ENCODE peak calls at places on chromosomes 4 and X, in six cellular contexts. L, R, Z, I, D and V are unnamed samples.

GRCh38 chr4:26360864-26361263 is 40.0 kb downstream of the RBPJ start:
- DNase-seq in L (no peak), D (no peak), Z (no peak), R (no peak), I (no peak), V (no peak)

GRCh38 chr4:74258949-74259348 is 49.3 kb upstream of the EPGN start:
- DNase-seq in I (no peak), R (no peak), L (no peak), Z (peak; percentile 8), D (no peak), V (no peak)

GRCh38 chr4:129362685-129363274 is 266.8 kb downstream of the C4orf33 start:
- DNase-seq in Z (peak; percentile 52), D (peak; percentile 50), L (no peak), R (peak; percentile 13), I (peak; percentile 20), V (peak; percentile 17)

GRCh38 chr4:125781656-125782055 is 466.9 kb downstream of the FAT4 start:
- DNase-seq in L (no peak), D (no peak), R (no peak), Z (no peak), I (no peak), V (no peak)

GRCh38 chr4:47642985-47643745 is 158.1 kb downstream of the ATP10D start:
- DNase-seq in D (no peak), I (no peak), R (no peak), Z (no peak), L (no peak), V (no peak)

GRCh38 chr4:165094873-165095272 is 17.8 kb downstream of the TMEM192 start:
- DNase-seq in Z (no peak), I (no peak), D (no peak), L (no peak), R (no peak), V (no peak)

GRCh38 chrX:109847257-109848187 is 114.5 kb upstream of the ACSL4 start:
- DNase-seq in Z (no peak), R (no peak), L (no peak), I (no peak), D (peak; percentile 42), V (no peak)

GRCh38 chr4:186021461-186022167 is 47.3 kb upstream of the TLR3 start:
- DNase-seq in L (no peak), I (no peak), R (no peak), Z (peak; percentile 17), D (peak; percentile 30), V (no peak)

GRCh38 chrX:136030357-136031225 is 45.4 kb downstream of the SLC9A6 start:
- DNase-seq in D (no peak), L (no peak), Z (no peak), I (no peak), R (no peak), V (no peak)

GRCh38 chr4:106291678-106292077 is 24.3 kb downstream of the TBCK start:
- DNase-seq in I (no peak), R (no peak), Z (no peak), D (no peak), L (no peak), V (no peak)

GRCh38 chr4:126740687-126741086 is 892.1 kb upstream of the INTU start:
- DNase-seq in I (no peak), R (no peak), L (no peak), D (no peak), Z (peak; percentile 60), V (no peak)

GRCh38 chrX:9372866-9373265 is 92.0 kb upstream of the TBL1X start:
- DNase-seq in L (no peak), Z (no peak), I (no peak), D (no peak), R (no peak), V (no peak)

GRCh38 chr4:74838746-74839370 is 44.5 kb upstream of the BTC start:
- DNase-seq in I (no peak), R (no peak), D (no peak), Z (no peak), L (no peak), V (no peak)

GRCh38 chr4:108010167-108010566 is 20.5 kb downstream of the HADH start:
- DNase-seq in L (no peak), I (no peak), R (no peak), D (no peak), Z (no peak), V (no peak)

GRCh38 chr4:100280807-100281206 is 90.5 kb upstream of the DDIT4L start:
- DNase-seq in D (no peak), I (no peak), R (no peak), Z (no peak), L (no peak), V (no peak)

GRCh38 chr4:23937173-23937572 is 47.3 kb upstream of the PPARGC1A start:
- DNase-seq in L (no peak), Z (no peak), I (no peak), D (no peak), R (no peak), V (no peak)

GRCh38 chr4:53122280-53123116 is 243.4 kb downstream of the SCFD2 start:
- DNase-seq in I (no peak), L (no peak), D (peak; percentile 59), Z (no peak), R (no peak), V (no peak)

GRCh38 chr4:8200302-8200975 is 1.3 kb downstream of the SH3TC1 start:
- DNase-seq in I (no peak), R (no peak), L (no peak), Z (peak; percentile 51), D (no peak), V (no peak)

GRCh38 chr4:20483416-20483815 is 216.8 kb upstream of the PACRGL start:
- DNase-seq in D (no peak), R (no peak), L (no peak), Z (no peak), I (no peak), V (no peak)

GRCh38 chr4:81180916-81181315 is 34.1 kb downstream of the PRKG2 start:
- DNase-seq in R (no peak), Z (no peak), L (no peak), I (no peak), D (no peak), V (no peak)

GRCh38 chr4:19034089-19034488 is 1012.5 kb upstream of the LCORL start:
- DNase-seq in D (no peak), I (no peak), Z (no peak), R (no peak), L (no peak), V (no peak)

DNA sequence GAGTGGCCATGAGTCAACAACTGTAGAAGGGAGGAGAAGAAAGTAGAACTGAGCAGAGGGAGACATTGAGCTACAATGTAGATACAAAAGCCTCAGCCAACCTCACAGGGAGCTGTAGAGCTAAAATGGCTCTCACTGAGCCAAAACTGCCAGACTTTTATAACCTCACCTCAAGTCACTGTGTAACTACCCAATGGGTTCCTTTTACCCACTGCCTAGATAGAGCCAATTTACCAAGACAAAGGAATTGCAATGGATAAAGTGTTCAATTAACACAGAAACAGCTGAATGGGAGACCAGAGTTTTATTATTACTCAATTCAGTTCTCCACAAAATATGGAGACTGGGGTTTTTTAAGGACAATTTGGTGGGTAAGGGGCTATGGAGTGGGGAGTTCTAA is 938.9 kb upstream of the GRIA3 start:
- DNase-seq in R (no peak), Z (no peak), L (no peak), I (no peak), D (no peak), V (no peak)
- TF ChIP-seq TAF1 in R (no peak), Z (no peak), L (no peak), I (no peak), D (no peak), V (no peak)

GRCh38 chr4:103019319-103020124 is at the start of gene SLC9B1:
- DNase-seq in D (peak; percentile 77), R (peak; percentile 56), L (peak; percentile 72), I (peak; percentile 58), Z (peak; percentile 91), V (peak; percentile 57)
- TF ChIP-seq POLR2A in D (peak; percentile 76), R (peak; percentile 93), L (peak; percentile 81), I (peak; percentile 81), Z (peak; percentile 89), V (peak; percentile 88)

GRCh38 chr4:110245567-110245966 is 47.2 kb upstream of the ELOVL6 start:
- DNase-seq in D (no peak), Z (no peak), R (no peak), I (no peak), L (no peak), V (no peak)
- TF ChIP-seq POLR2AphosphoS5 in D (no peak), Z (no peak), R (no peak), I (no peak), L (no peak), V (no peak)

GRCh38 chr4:98508825-98509539 is 149.4 kb downstream of the TSPAN5 start:
- DNase-seq in D (no peak), I (no peak), Z (no peak), L (no peak), R (no peak), V (no peak)
- TF ChIP-seq TAF1 in D (no peak), I (no peak), Z (no peak), L (no peak), R (no peak), V (no peak)